ENCODE peak calls at places on chromosomes 7 and 10, in four cellular contexts. U, M, R and H are unnamed samples. For H3K9me3, the result is how much of the 10 kb centered on the place peaks cover.

GRCh38 chr7:53218730-53219504 is 183.5 kb downstream of the POM121L12 start:
- DNase-seq in U (peak), M (no peak), R (peak), H (no peak)

GRCh38 chr7:97480700-97481410 is 251.0 kb upstream of the TAC1 start:
- DNase-seq in U (peak), M (no peak), R (no peak), H (no peak)

GRCh38 chr7:27129729-27130539 is 623 bp downstream of the HOXA4 start:
- DNase-seq in U (no peak), M (no peak), R (no peak), H (peak)

GRCh38 chr10:29628912-29629526 is 5.8 kb downstream of the SVIL start:
- DNase-seq in U (no peak), M (no peak), R (no peak), H (no peak)

GRCh38 chr7:28126047-28127041 is 54.3 kb downstream of the JAZF1 start:
- DNase-seq in U (no peak), M (no peak), R (peak), H (no peak)

GRCh38 chr7:28686418-28686800 is 271.7 kb downstream of the TRIL start:
- DNase-seq in U (peak), M (peak), R (no peak), H (no peak)

GRCh38 chr7:26413007-26413691 is 121.5 kb downstream of the SNX10 start:
- DNase-seq in U (no peak), M (no peak), R (no peak), H (no peak)

GRCh38 chr10:17851611-17852010 is 42.5 kb downstream of the MRC1 start:
- DNase-seq in U (no peak), M (no peak), R (no peak), H (peak)

GRCh38 chr7:55212838-55213237 is 152.3 kb upstream of the LANCL2 start:
- DNase-seq in U (no peak), M (no peak), R (no peak), H (no peak)

GRCh38 chr10:75773139-75773801 is 341.8 kb downstream of the LRMDA start:
- DNase-seq in U (no peak), M (peak), R (no peak), H (no peak)

GRCh38 chr7:138875794-138876193 is 77.8 kb upstream of the ATP6V0A4 start:
- DNase-seq in U (no peak), M (peak), R (no peak), H (no peak)

GRCh38 chr7:27151945-27152815 is at the start of gene HOXA3:
- DNase-seq in U (no peak), M (peak), R (no peak), H (peak)

GRCh38 chr7:27647052-27647451 is 15.6 kb downstream of the HIBADH start:
- DNase-seq in U (no peak), M (peak), R (no peak), H (no peak)

GRCh38 chr7:37208528-37208927 is 240.1 kb downstream of the ELMO1 start:
- DNase-seq in U (peak), M (peak), R (peak), H (peak)
- H3K27ac ChIP-seq in U (peak), M (no peak), R (peak), H (no peak)

GRCh38 chr7:113955157-113955556 is 36.3 kb upstream of the PPP1R3A start:
- DNase-seq in U (no peak), M (no peak), R (no peak), H (no peak)
- H3K9me3 ChIP-seq in U (under half), M (under half), R (under half), H (under half)

GRCh38 chr7:101988513-101988912 is 171.1 kb downstream of the CUX1 start:
- DNase-seq in U (no peak), M (no peak), R (no peak), H (no peak)

GRCh38 chr7:101991860-101992259 is 174.4 kb downstream of the CUX1 start:
- DNase-seq in U (no peak), M (no peak), R (no peak), H (no peak)

GRCh38 chr7:101990811-101991418 is 173.5 kb downstream of the CUX1 start:
- DNase-seq in U (no peak), M (no peak), R (no peak), H (no peak)

GRCh38 chr7:101987494-101987893 is 170.1 kb downstream of the CUX1 start:
- DNase-seq in U (no peak), M (no peak), R (no peak), H (no peak)

DNA sequence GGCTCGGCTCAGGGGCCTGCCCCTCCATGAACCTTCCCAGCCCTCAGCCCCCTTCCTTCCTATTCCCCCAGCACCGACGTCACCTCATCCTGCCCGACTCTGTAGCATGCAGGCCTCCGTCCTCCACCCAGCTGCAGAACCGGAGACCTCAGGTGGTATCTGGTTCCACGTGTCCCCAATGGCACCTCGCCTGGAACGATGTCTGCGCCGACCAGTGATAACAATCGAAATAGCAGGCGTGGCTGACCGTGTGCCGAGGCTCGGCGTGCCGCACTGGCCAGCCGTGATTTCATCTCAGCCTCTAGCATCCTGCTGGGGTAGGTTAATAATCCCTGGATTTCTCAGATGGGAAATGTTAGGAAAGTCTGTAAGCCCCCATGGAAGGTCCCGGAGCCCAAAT is 171.7 kb downstream of the CUX1 start:
- DNase-seq in U (no peak), M (no peak), R (no peak), H (no peak)
- H3K27ac ChIP-seq in U (no peak), M (no peak), R (no peak), H (no peak)

DNA sequence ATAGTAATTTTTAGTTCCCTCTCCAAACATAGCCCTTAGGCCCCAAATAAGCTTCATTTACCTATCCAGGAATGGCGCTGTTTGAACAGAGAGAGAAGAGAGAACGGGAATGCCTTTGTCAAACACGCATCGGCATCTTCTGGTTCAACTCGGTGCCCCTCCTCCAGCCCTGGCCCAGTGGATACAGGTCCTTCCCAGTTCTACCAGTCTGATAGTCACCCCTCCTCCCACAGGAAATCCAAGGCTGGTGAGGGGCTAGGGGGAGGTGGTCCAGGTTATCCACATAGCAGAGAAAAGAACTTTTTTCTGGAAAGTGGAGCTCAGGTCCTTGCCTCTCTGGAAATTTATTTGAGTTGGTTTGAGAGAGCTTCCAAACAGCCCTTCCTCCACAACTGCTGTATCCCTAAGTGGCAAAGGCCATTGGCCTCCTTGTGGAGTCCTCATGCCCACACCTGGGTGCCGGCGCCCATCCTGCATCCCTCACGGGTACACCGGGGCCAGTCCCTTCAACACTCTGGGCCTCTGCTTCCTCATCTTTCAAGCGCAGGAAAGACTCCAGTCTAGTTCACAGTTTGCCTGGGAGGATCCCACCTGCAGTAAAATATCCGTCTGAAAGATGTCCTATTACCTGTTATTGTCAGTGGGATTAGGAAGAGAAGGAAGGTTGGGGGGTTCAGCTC is 287.4 kb downstream of the CELF2 start:
- DNase-seq in U (no peak), M (no peak), R (no peak), H (no peak)
- H3K9me3 ChIP-seq in U (under half), M (under half), R (under half), H (under half)